ENCODE peak calls at places on chromosomes 16 and 17, in four cellular contexts. C is mesendoderm, A is IMR-90, W is H9. H is an unnamed sample.

GRCh38 chr17:65730711-65731169 is 169.3 kb upstream of the AXIN2 start:
- DNase-seq in C (no peak), A (no peak), W (no peak), H (no peak)

GRCh38 chr17:36877774-36878173 is 59.5 kb upstream of the LHX1 start:
- DNase-seq in W (no peak), A (peak), C (no peak), H (no peak)

GRCh38 chr16:16073884-16074781 is 124.7 kb downstream of the ABCC1 start:
- DNase-seq in A (peak), W (peak), C (peak), H (peak)

GRCh38 chr16:51137097-51137496 is 14.0 kb downstream of the SALL1 start:
- DNase-seq in W (no peak), C (no peak), A (no peak), H (no peak)

GRCh38 chr16:27366687-27367462 is 35.1 kb upstream of the IL21R start:
- DNase-seq in W (no peak), C (no peak), A (no peak), H (no peak)

GRCh38 chr16:4471869-4472268 is 2.6 kb downstream of the NMRAL1 start:
- DNase-seq in A (no peak), W (no peak), C (no peak), H (no peak)

GRCh38 chr17:82781894-82782274 is 30.0 kb downstream of the TBCD start:
- DNase-seq in W (peak), C (peak), A (peak), H (peak)

GRCh38 chr17:2111691-2112090 is 56.8 kb downstream of the HIC1 start:
- DNase-seq in C (no peak), W (no peak), A (peak), H (no peak)

GRCh38 chr16:9441021-9441420 is 349.6 kb downstream of the HAPSTR1 start:
- DNase-seq in A (no peak), W (peak), C (peak), H (no peak)

GRCh38 chr17:2853111-2853721 is 57.0 kb downstream of the RAP1GAP2 start:
- DNase-seq in W (peak), C (peak), A (peak), H (peak)

GRCh38 chr17:5763595-5763994 is 179.3 kb upstream of the NLRP1 start:
- DNase-seq in A (no peak), W (no peak), C (no peak), H (no peak)

GRCh38 chr16:50419116-50419515 is 50.3 kb upstream of the BRD7 start:
- DNase-seq in W (no peak), C (peak), A (no peak), H (no peak)

GRCh38 chr16:46747777-46748651 is at the start of gene MYLK3:
- DNase-seq in W (peak), A (no peak), C (peak), H (no peak)

GRCh38 chr17:42163113-42163512 is 8.3 kb upstream of the RAB5C start:
- DNase-seq in A (no peak), W (peak), C (peak), H (peak)

GRCh38 chr17:62614142-62614541 is 13.3 kb upstream of the MRC2 start:
- DNase-seq in C (peak), W (no peak), A (peak), H (no peak)

GRCh38 chr16:2785101-2785991 is 2.0 kb downstream of the PRSS33 start:
- DNase-seq in W (peak), C (no peak), A (no peak), H (no peak)

GRCh38 chr16:79540825-79541595 is 59.5 kb downstream of the MAF start:
- DNase-seq in A (no peak), C (no peak), W (no peak), H (no peak)
- H4K5ac ChIP-seq in A (no peak), C (no peak), W (no peak), H (no peak)

GRCh38 chr17:49488612-49489011 is 6.5 kb upstream of the NGFR start:
- DNase-seq in A (no peak), W (no peak), C (no peak), H (no peak)
- H4K5ac ChIP-seq in A (no peak), W (no peak), C (no peak), H (no peak)

GRCh38 chr17:73911726-73912359 is 267.6 kb upstream of the SDK2 start:
- DNase-seq in C (no peak), A (no peak), W (no peak), H (no peak)

GRCh38 chr17:73909156-73909555 is 264.9 kb upstream of the SDK2 start:
- DNase-seq in A (no peak), W (no peak), C (no peak), H (no peak)

GRCh38 chr17:73914536-73915274 is 270.5 kb upstream of the SDK2 start:
- DNase-seq in A (no peak), C (no peak), W (no peak), H (no peak)

GRCh38 chr17:73910216-73910615 is 266.0 kb upstream of the SDK2 start:
- DNase-seq in C (no peak), A (no peak), W (no peak), H (no peak)

DNA sequence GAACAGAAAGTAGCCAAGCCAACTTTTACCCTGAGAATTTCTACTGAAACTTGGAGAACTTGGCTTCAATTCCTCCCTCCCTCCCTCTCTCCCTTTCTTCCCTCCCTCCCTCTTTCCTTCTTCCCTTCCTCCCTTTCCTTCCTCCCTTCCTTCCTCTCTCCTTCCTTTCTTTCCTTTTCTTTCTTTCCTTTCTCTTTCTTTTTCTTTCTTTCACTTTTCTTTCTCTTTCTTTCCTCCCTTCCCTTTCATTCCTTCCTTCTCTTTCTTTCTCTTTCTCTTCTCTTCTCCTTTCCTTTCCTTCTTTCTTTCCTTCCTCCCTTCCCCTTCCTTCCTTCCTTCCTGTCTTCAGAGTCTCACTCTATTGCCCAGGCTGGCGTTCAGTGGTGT is 268.1 kb upstream of the SDK2 start:
- DNase-seq in W (no peak), A (no peak), C (no peak), H (no peak)
- H4K5ac ChIP-seq in W (no peak), A (no peak), C (no peak), H (no peak)

GRCh38 chr16:81513204-81514040 is 68.8 kb downstream of the CMIP start:
- DNase-seq in W (peak), C (peak), A (no peak), H (no peak)

GRCh38 chr16:81511371-81511770 is 66.8 kb downstream of the CMIP start:
- DNase-seq in C (peak), A (peak), W (no peak), H (no peak)

GRCh38 chr16:81510016-81510415 is 65.4 kb downstream of the CMIP start:
- DNase-seq in C (no peak), A (no peak), W (no peak), H (no peak)

GRCh38 chr16:81505011-81505660 is 60.5 kb downstream of the CMIP start:
- DNase-seq in W (no peak), C (peak), A (no peak), H (no peak)

DNA sequence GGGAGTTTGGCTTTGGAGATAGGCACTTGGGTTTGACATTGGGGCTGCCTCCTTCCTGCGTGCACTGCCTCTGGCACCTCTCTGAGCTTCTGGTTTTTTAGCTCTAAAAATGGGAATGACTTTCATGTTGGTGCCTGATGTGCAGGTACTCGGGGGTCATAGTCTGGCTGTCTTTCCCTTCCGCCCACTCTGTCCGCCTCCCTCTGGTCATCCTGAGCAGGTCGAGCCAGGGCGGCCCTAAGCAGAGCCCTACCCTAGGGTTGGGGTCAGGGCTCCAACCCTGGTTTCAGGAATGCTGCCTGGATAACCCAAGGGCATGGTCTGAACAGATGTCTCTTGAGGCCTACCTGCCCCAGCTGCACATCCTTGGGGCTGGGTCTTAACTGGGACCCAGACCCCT is 64.8 kb downstream of the CMIP start:
- DNase-seq in A (no peak), C (no peak), W (no peak), H (no peak)
- H4K5ac ChIP-seq in A (no peak), C (no peak), W (no peak), H (no peak)

GRCh38 chr17:35046740-35047283 is 16.7 kb downstream of the RFFL start:
- DNase-seq in A (peak), W (no peak), C (no peak), H (no peak)

GRCh38 chr17:35050170-35050569 is 13.3 kb downstream of the RFFL start:
- DNase-seq in W (no peak), C (no peak), A (no peak), H (no peak)

GRCh38 chr17:35046245-35046644 is 17.3 kb downstream of the RFFL start:
- DNase-seq in C (no peak), A (no peak), W (no peak), H (no peak)

GRCh38 chr17:35051183-35051578 is 12.3 kb downstream of the RFFL start:
- DNase-seq in C (no peak), A (no peak), W (no peak), H (no peak)

DNA sequence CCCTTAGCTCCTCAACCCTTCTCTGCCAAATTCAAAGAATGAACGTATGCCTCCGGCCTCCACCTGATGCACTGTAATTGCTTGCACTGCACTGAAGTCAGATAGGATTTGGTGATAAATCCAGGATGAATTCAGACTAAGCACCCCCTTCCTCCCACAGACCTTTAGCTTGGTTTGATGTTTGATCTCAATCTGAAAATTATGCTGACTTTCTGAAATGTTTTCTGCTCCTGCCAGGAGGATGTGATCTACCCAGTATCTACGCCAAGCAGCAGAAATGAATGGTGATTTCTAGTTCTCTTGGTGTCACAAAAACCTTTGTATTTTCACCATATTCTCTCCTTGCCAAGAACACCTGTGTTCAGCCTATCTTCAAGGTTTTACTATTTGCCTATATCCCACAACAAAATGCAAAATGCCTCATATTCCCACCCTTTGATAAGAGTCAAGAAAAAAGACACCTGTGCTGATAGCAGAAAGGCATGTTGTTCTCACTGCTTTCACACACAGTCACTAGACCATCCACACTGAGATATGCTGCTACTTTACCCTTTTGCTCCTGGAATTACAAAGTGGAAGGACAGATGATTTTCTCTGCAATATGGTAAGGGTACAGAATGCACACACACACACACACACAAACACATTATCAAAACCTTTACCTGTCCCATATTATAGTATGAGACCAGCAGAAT is 14.7 kb downstream of the RFFL start:
- DNase-seq in A (no peak), C (no peak), W (no peak), H (no peak)
- H4K5ac ChIP-seq in A (no peak), C (no peak), W (no peak), H (no peak)